ENCODE peak calls at places on chromosomes 5 and 9, in ten cellular contexts. L is islet precursor cell; F is NCI-H1092; T is NCI-H2029 treated with DMSO at 0.1 percent for 48 hours; V is ecto neural progenitor cell; B is stimulated activated CD4-positive, alpha-beta T cell treated with anti-CD3 and anti-CD28 coated beads, Interleukin-15, amount 100 ng/mL, for 1 hour; Z is naive thymus-derived CD8-positive, alpha-beta T cell; O is CD8-positive, alpha-beta T cell; Q is LHCN-M2; P is fibroblast of the aortic adventitia. Y is an unnamed sample.

GRCh38 chr5:98581416-98581999 is 192.0 kb upstream of the RGMB start:
- DNase-seq in F (no peak), O (no peak), Q (no peak), P (peak), T (no peak), V (no peak), Z (no peak), B (no peak), L (no peak), Y (no peak)

GRCh38 chr9:36034234-36034633 is 2.5 kb upstream of the RECK start:
- DNase-seq in O (no peak), B (no peak), P (no peak), V (no peak), Z (no peak), T (no peak), F (no peak), L (no peak), Q (no peak), Y (no peak)

GRCh38 chr5:53364098-53364497 is 116.3 kb upstream of the FST start:
- DNase-seq in Z (no peak), B (no peak), T (no peak), L (no peak), O (no peak), V (no peak), P (peak), F (no peak), Q (no peak), Y (no peak)

GRCh38 chr9:4099961-4100360 is 199.9 kb downstream of the GLIS3 start:
- DNase-seq in Q (peak), P (peak), O (no peak), V (no peak), T (no peak), F (no peak), L (no peak), Z (no peak), B (no peak), Y (no peak)

GRCh38 chr5:32173394-32174010 is 617 bp downstream of the GOLPH3 start:
- DNase-seq in Z (peak), Q (peak), O (peak), V (no peak), T (peak), P (peak), B (peak), L (peak), F (peak), Y (peak)

GRCh38 chr5:6636293-6636692 is 3.1 kb downstream of the SRD5A1 start:
- DNase-seq in Q (no peak), F (no peak), P (no peak), L (no peak), Z (no peak), O (no peak), V (no peak), T (peak), B (no peak), Y (peak)

GRCh38 chr5:54148858-54149257 is 161.5 kb downstream of the ARL15 start:
- DNase-seq in O (no peak), T (peak), B (no peak), F (no peak), P (no peak), L (no peak), Q (peak), V (no peak), Z (no peak), Y (no peak)

GRCh38 chr5:55278778-55279177 is 28.7 kb downstream of the DHX29 start:
- DNase-seq in O (no peak), B (no peak), Q (peak), Z (no peak), V (no peak), T (no peak), P (peak), F (no peak), L (no peak), Y (no peak)

GRCh38 chr5:59367791-59368394 is 525.6 kb downstream of the PDE4D start:
- DNase-seq in V (peak), O (peak), Z (peak), F (peak), T (peak), P (peak), Q (peak), L (peak), B (peak), Y (no peak)